ENCODE peak calls at places on chromosomes 5 and 9, in eight cellular contexts. A is SW480; U is T-helper 1 cell; Y is CD8-positive, alpha-beta T cell; L is gastrocnemius medialis; G is mammary epithelial cell; E is activated effector memory CD4-positive, alpha-beta T cell treated with Interleukin-2 at 50 U/mL for 16 hours; Z is uterus. Q is an unnamed sample.

GRCh38 chr9:109319631-109320233 is 1.1 kb downstream of the EPB41L4B start:
- DNase-seq in A (no peak), Z (no peak), U (no peak), L (no peak), Y (no peak), E (no peak), G (no peak), Q (no peak)

GRCh38 chr5:115072266-115073056 is 97.2 kb downstream of the TRIM36 start:
- DNase-seq in E (no peak), L (no peak), U (no peak), G (no peak), Y (no peak), Z (no peak), A (no peak), Q (no peak)

GRCh38 chr5:55601209-55601618 is 66.5 kb upstream of the PLPP1 start:
- DNase-seq in Z (peak; percentile 83), E (no peak), Y (no peak), G (no peak), A (peak; percentile 80), U (no peak), L (peak; percentile 75), Q (peak; percentile 92)

GRCh38 chr5:40442346-40442745 is 237.4 kb upstream of the PTGER4 start:
- DNase-seq in E (no peak), Y (no peak), L (no peak), G (no peak), Z (no peak), A (no peak), U (no peak), Q (no peak)

GRCh38 chr5:179623906-179624741 is 653 bp upstream of the HNRNPH1 start:
- DNase-seq in L (no peak), A (peak; percentile 81), G (peak; percentile 83), Z (peak; percentile 60), E (peak; percentile 34), U (peak; percentile 26), Y (no peak), Q (peak; percentile 73)

GRCh38 chr9:117180896-117181456 is 233.9 kb downstream of the ASTN2 start:
- DNase-seq in E (no peak), U (no peak), Z (no peak), G (no peak), Y (no peak), A (no peak), L (no peak), Q (no peak)

GRCh38 chr9:38036359-38037084 is 32.5 kb downstream of the SHB start:
- DNase-seq in E (no peak), A (no peak), L (no peak), G (peak; percentile 73), Y (no peak), Z (peak; percentile 27), U (no peak), Q (peak; percentile 75)

GRCh38 chr5:1035421-1036405 is 27.1 kb downstream of the NKD2 start:
- DNase-seq in Y (no peak), Z (no peak), A (no peak), L (no peak), G (no peak), U (no peak), E (no peak), Q (no peak)

GRCh38 chr5:151869843-151870242 is 54.8 kb downstream of the GLRA1 start:
- DNase-seq in G (no peak), E (no peak), L (no peak), A (no peak), Y (no peak), U (no peak), Z (no peak), Q (no peak)